ENCODE peak calls at places on chromosomes 2 and 18, in seven cellular contexts. C is AG10803, H is omental fat pad, P is thyroid gland, L is choroid plexus epithelial cell, E is GM12864, M is MM.1S. O is an unnamed sample.
A peak's percentile ranks its signal among the peaks of the same experiment; 100 is the strongest.

GRCh38 chr18:3135536-3135935 is 84.2 kb downstream of the MYOM1 start:
- DNase-seq in C (no peak), H (no peak), P (no peak), L (no peak), E (no peak), M (no peak), O (no peak)

GRCh38 chr2:215660687-215661086 is 224.8 kb upstream of the FN1 start:
- DNase-seq in C (peak; percentile 94), H (no peak), P (peak; percentile 7), L (peak; percentile 84), E (no peak), M (no peak), O (no peak)

GRCh38 chr18:26004827-26005226 is 85.6 kb downstream of the SS18 start:
- DNase-seq in C (no peak), H (no peak), P (no peak), L (no peak), E (no peak), M (no peak), O (no peak)

GRCh38 chr2:102063948-102064678 is 72.4 kb downstream of the IL1R2 start:
- DNase-seq in C (peak; percentile 99), H (peak; percentile 79), P (peak; percentile 92), L (peak; percentile 99), E (no peak), M (no peak), O (no peak)

GRCh38 chr18:449374-449773 is 51.1 kb downstream of the COLEC12 start:
- DNase-seq in C (no peak), H (no peak), P (peak; percentile 58), L (peak; percentile 55), E (no peak), M (no peak), O (no peak)

GRCh38 chr2:9847140-9847539 is 3.9 kb downstream of the TAF1B start:
- DNase-seq in C (peak; percentile 24), H (no peak), P (no peak), L (peak; percentile 76), E (no peak), M (no peak), O (no peak)

GRCh38 chr2:182368446-182368845 is 58.4 kb downstream of the PDE1A start:
- DNase-seq in C (peak; percentile 83), H (no peak), P (no peak), L (peak; percentile 51), E (no peak), M (no peak), O (no peak)

GRCh38 chr2:27078267-27079194 is at the start of gene EMILIN1:
- DNase-seq in C (peak; percentile 97), H (peak; percentile 27), P (peak; percentile 45), L (peak; percentile 93), E (no peak), M (no peak), O (no peak)

GRCh38 chr18:39188278-39188677 is 1622.7 kb upstream of the CELF4 start:
- DNase-seq in C (no peak), H (no peak), P (no peak), L (no peak), E (no peak), M (no peak), O (no peak)

GRCh38 chr2:72132981-72133720 is 14.5 kb downstream of the CYP26B1 start:
- DNase-seq in C (no peak), H (peak; percentile 14), P (no peak), L (no peak), E (no peak), M (no peak), O (no peak)

GRCh38 chr18:76791642-76792041 is 30.7 kb upstream of the ZNF236 start:
- DNase-seq in C (no peak), H (no peak), P (no peak), L (no peak), E (no peak), M (no peak), O (no peak)

GRCh38 chr2:48279347-48279746 is 250.6 kb upstream of the STON1 start:
- DNase-seq in C (no peak), H (no peak), P (no peak), L (no peak), E (no peak), M (no peak), O (no peak)

GRCh38 chr18:66271927-66272326 is 332.0 kb downstream of the CDH19 start:
- DNase-seq in C (no peak), H (no peak), P (no peak), L (no peak), E (no peak), M (no peak), O (no peak)

GRCh38 chr2:15009681-15010080 is 377.2 kb downstream of the LRATD1 start:
- DNase-seq in C (peak; percentile 29), H (no peak), P (no peak), L (no peak), E (no peak), M (no peak), O (no peak)

GRCh38 chr2:23556929-23557328 is 171.9 kb downstream of the KLHL29 start:
- DNase-seq in C (no peak), H (no peak), P (no peak), L (no peak), E (no peak), M (no peak), O (no peak)

GRCh38 chr2:229642371-229642770 is 72.0 kb downstream of the DNER start:
- DNase-seq in C (no peak), H (no peak), P (no peak), L (peak; percentile 21), E (no peak), M (no peak), O (no peak)

GRCh38 chr2:196284901-196285589 is 113.7 kb upstream of the STK17B start:
- DNase-seq in C (peak; percentile 56), H (no peak), P (no peak), L (no peak), E (no peak), M (no peak), O (no peak)

GRCh38 chr2:236761358-236761757 is 191.7 kb downstream of the ACKR3 start:
- DNase-seq in C (no peak), H (no peak), P (no peak), L (no peak), E (no peak), M (no peak), O (no peak)

GRCh38 chr2:217573565-217573964 is 429.2 kb downstream of the TNS1 start:
- DNase-seq in C (peak; percentile 36), H (no peak), P (no peak), L (peak; percentile 70), E (no peak), M (no peak), O (no peak)
- TF ChIP-seq CTCF in C (peak; percentile 1), H (no peak), P (no peak), L (peak; percentile 4), E (no peak), M (no peak), O (no peak)

GRCh38 chr18:70422061-70422965 is 133.5 kb downstream of the SOCS6 start:
- DNase-seq in C (peak; percentile 94), H (peak; percentile 38), P (peak; percentile 29), L (peak; percentile 97), E (no peak), M (no peak), O (no peak)
- TF ChIP-seq CTCF in C (no peak), H (no peak), P (no peak), L (no peak), E (no peak), M (no peak), O (no peak)

DNA sequence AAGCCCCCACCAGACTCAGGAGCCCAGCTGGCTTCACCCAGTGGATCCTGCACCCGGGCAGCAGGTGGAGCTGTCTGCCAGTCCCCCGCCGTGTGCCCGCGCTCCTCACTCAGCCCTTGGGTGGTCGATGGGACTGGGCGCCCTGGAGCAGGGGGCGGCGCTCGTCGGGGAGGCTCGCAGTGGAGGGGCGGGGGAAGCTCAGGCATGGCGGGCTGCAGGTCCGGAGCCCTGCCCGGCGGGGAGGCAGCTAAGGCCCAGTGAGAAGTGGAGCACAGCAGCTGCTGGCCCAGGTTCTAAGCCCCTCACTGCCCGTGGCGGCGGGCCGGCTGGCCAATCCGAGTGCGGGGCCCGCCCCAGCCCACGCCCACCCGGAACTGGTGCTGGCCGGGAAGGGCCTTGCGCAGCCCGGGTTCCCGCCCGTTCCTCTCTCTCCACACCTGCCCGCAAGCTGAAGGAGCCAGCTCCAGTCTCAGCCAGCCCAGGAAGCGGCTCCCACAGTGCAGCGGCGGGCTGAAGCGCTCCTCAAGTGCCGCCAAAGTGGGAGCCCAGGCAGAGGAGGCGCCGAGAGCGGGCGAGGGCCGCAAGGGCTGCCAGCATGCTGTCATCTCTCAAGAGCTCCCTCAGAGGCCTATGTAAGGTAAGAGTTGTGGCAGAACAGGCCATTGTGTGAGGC is 1307.8 kb upstream of the TMEFF2 start:
- DNase-seq in C (no peak), H (no peak), P (no peak), L (no peak), E (no peak), M (no peak), O (peak; percentile 34)
- TF ChIP-seq CTCF in C (no peak), H (no peak), P (no peak), L (no peak), E (no peak), M (no peak), O (no peak)

DNA sequence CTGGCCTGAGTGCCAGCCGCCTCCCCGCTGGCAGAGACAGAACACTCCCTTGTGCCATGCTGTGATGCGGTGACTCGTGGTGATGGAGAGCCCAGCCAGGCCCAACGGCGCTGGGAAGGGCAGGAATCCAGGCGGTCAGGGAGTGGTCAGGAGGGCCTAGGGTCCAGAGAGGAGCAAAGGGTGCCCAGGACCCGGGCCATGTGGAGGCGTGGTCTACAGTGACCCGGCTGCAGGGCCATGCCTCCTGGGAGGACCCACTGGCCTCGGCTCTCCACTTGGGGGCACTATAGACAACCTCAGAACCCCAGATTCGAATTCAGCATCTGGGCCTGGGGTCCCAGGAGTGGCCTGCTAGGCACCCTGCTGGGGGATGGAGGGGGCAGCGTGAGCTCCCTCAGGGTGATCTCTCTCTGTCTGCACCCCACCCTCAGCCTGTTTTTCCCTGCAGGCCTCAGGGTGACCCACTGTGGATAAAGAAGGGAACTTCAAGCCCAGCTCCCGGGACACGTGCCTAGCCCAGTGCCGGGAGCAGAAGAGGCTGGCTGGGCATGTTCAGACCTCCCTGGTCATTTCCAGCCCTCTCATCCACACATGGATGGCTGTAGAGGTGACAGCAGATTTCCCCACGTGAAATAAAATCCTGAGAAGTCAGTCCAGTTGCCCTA is 13.0 kb downstream of the AMER3 start:
- DNase-seq in C (no peak), H (no peak), P (no peak), L (no peak), E (no peak), M (no peak), O (no peak)
- TF ChIP-seq CTCF in C (no peak), H (no peak), P (no peak), L (no peak), E (peak; percentile 21), M (peak; percentile 6), O (peak; percentile 11)

DNA sequence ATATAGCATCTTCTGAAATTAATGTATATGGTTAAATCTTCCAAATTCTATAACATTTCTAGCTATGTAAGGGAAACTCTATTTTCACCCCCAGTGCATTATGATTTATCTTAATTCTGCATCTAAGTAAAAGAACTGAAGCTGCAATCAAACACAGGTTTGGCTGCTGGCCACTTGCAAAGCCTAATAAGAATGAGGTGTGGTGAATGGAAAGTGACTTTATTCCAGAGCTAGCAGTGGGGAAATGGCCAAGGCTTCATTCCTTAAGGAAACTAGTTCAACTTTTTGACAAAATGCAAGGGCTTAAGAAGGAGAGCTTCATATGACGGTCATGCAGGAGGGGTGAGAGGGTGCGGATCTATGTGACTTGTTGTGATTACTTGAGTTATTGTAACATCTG is 1802.0 kb downstream of the SUCLG1 start:
- DNase-seq in C (no peak), H (no peak), P (no peak), L (no peak), E (no peak), M (no peak), O (no peak)
- TF ChIP-seq CTCF in C (no peak), H (no peak), P (no peak), L (no peak), E (no peak), M (no peak), O (no peak)

GRCh38 chr2:42923632-42924425 is 131.4 kb upstream of the HAAO start:
- DNase-seq in C (peak; percentile 60), H (peak; percentile 5), P (no peak), L (no peak), E (no peak), M (no peak), O (no peak)
- TF ChIP-seq CTCF in C (peak; percentile 18), H (no peak), P (no peak), L (no peak), E (no peak), M (no peak), O (no peak)